ENCODE peak calls at places on chromosomes 6 and 20, in seven cellular contexts. One of them, this sample, is unnamed. For H3K9me3 and H3K36me3, the result is how much of the 10 kb centered on the place peaks cover.

GRCh38 chr20:43744121-43744520 is 17.3 kb upstream of the GTSF1L start:
- DNase-seq in hepatocyte: peak
- DNase-seq in psoas muscle: no peak
- DNase-seq in upper lobe of right lung: no peak
- DNase-seq in CD8-positive, alpha-beta memory T cell: no peak
- DNase-seq in adipocyte: no peak
- DNase-seq in heart right ventricle: no peak
- DNase-seq in this sample: no peak

GRCh38 chr6:120903836-120904235 is 430.4 kb downstream of the TBC1D32 start:
- DNase-seq in hepatocyte: no peak
- DNase-seq in psoas muscle: no peak
- DNase-seq in upper lobe of right lung: no peak
- DNase-seq in CD8-positive, alpha-beta memory T cell: no peak
- DNase-seq in adipocyte: peak
- DNase-seq in heart right ventricle: no peak
- DNase-seq in this sample: no peak

GRCh38 chr6:34027445-34027936 is 118.4 kb downstream of the GRM4 start:
- DNase-seq in hepatocyte: peak
- DNase-seq in psoas muscle: peak
- DNase-seq in upper lobe of right lung: peak
- DNase-seq in CD8-positive, alpha-beta memory T cell: peak
- DNase-seq in adipocyte: peak
- DNase-seq in heart right ventricle: peak
- DNase-seq in this sample: peak

GRCh38 chr20:52572687-52573086 is 381.1 kb upstream of the ZFP64 start:
- DNase-seq in hepatocyte: no peak
- DNase-seq in psoas muscle: no peak
- DNase-seq in upper lobe of right lung: no peak
- DNase-seq in CD8-positive, alpha-beta memory T cell: no peak
- DNase-seq in adipocyte: no peak
- DNase-seq in heart right ventricle: no peak
- DNase-seq in this sample: no peak

GRCh38 chr20:12966468-12967085 is 42.2 kb upstream of the SPTLC3 start:
- DNase-seq in hepatocyte: peak
- DNase-seq in psoas muscle: no peak
- DNase-seq in upper lobe of right lung: no peak
- DNase-seq in CD8-positive, alpha-beta memory T cell: no peak
- DNase-seq in adipocyte: peak
- DNase-seq in heart right ventricle: no peak
- DNase-seq in this sample: no peak

GRCh38 chr6:159984268-159984786 is 15.4 kb downstream of the IGF2R start:
- DNase-seq in hepatocyte: no peak
- DNase-seq in psoas muscle: no peak
- DNase-seq in upper lobe of right lung: no peak
- DNase-seq in CD8-positive, alpha-beta memory T cell: no peak
- DNase-seq in adipocyte: peak
- DNase-seq in heart right ventricle: no peak
- DNase-seq in this sample: no peak

GRCh38 chr20:54624701-54625472 is 149.5 kb downstream of the DOK5 start:
- DNase-seq in hepatocyte: peak
- DNase-seq in psoas muscle: no peak
- DNase-seq in upper lobe of right lung: no peak
- DNase-seq in CD8-positive, alpha-beta memory T cell: no peak
- DNase-seq in adipocyte: no peak
- DNase-seq in heart right ventricle: no peak
- DNase-seq in this sample: no peak

GRCh38 chr6:43509984-43510826 is at the start of gene LRRC73:
- DNase-seq in hepatocyte: peak
- DNase-seq in psoas muscle: peak
- DNase-seq in upper lobe of right lung: peak
- DNase-seq in CD8-positive, alpha-beta memory T cell: peak
- DNase-seq in adipocyte: peak
- DNase-seq in heart right ventricle: peak
- DNase-seq in this sample: peak

GRCh38 chr6:170031096-170031471 is 259.8 kb downstream of the DLL1 start:
- DNase-seq in hepatocyte: peak
- DNase-seq in psoas muscle: no peak
- DNase-seq in upper lobe of right lung: peak
- DNase-seq in CD8-positive, alpha-beta memory T cell: no peak
- DNase-seq in adipocyte: no peak
- DNase-seq in heart right ventricle: no peak
- DNase-seq in this sample: no peak

GRCh38 chr6:3759656-3760245 is 8.2 kb upstream of the PXDC1 start:
- DNase-seq in hepatocyte: no peak
- DNase-seq in psoas muscle: no peak
- DNase-seq in upper lobe of right lung: no peak
- DNase-seq in CD8-positive, alpha-beta memory T cell: no peak
- DNase-seq in adipocyte: peak
- DNase-seq in heart right ventricle: no peak
- DNase-seq in this sample: no peak

GRCh38 chr20:5270608-5271007 is 46.1 kb downstream of the PROKR2 start:
- DNase-seq in hepatocyte: no peak
- DNase-seq in psoas muscle: no peak
- DNase-seq in upper lobe of right lung: no peak
- DNase-seq in CD8-positive, alpha-beta memory T cell: no peak
- DNase-seq in adipocyte: no peak
- DNase-seq in heart right ventricle: no peak
- DNase-seq in this sample: no peak

GRCh38 chr20:41155267-41155666 is 17.9 kb downstream of the PLCG1 start:
- DNase-seq in hepatocyte: no peak
- DNase-seq in psoas muscle: no peak
- DNase-seq in upper lobe of right lung: no peak
- DNase-seq in CD8-positive, alpha-beta memory T cell: no peak
- DNase-seq in adipocyte: peak
- DNase-seq in heart right ventricle: no peak
- DNase-seq in this sample: no peak

GRCh38 chr6:149457316-149457884 is 27.4 kb downstream of the ZC3H12D start:
- DNase-seq in hepatocyte: no peak
- DNase-seq in psoas muscle: peak
- DNase-seq in upper lobe of right lung: no peak
- DNase-seq in CD8-positive, alpha-beta memory T cell: no peak
- DNase-seq in adipocyte: no peak
- DNase-seq in heart right ventricle: no peak
- DNase-seq in this sample: no peak

GRCh38 chr20:10209091-10209490 is 9.5 kb upstream of the SNAP25 start:
- DNase-seq in hepatocyte: no peak
- DNase-seq in psoas muscle: no peak
- DNase-seq in upper lobe of right lung: no peak
- DNase-seq in CD8-positive, alpha-beta memory T cell: no peak
- DNase-seq in adipocyte: peak
- DNase-seq in heart right ventricle: no peak
- DNase-seq in this sample: no peak

GRCh38 chr6:22025468-22026159 is 271.2 kb downstream of the PRL start:
- DNase-seq in hepatocyte: peak
- DNase-seq in psoas muscle: no peak
- DNase-seq in upper lobe of right lung: no peak
- DNase-seq in CD8-positive, alpha-beta memory T cell: peak
- DNase-seq in adipocyte: peak
- DNase-seq in heart right ventricle: no peak
- DNase-seq in this sample: no peak

GRCh38 chr20:7736336-7736735 is 203.9 kb downstream of the HAO1 start:
- DNase-seq in hepatocyte: no peak
- DNase-seq in psoas muscle: no peak
- DNase-seq in upper lobe of right lung: no peak
- DNase-seq in CD8-positive, alpha-beta memory T cell: no peak
- DNase-seq in adipocyte: no peak
- DNase-seq in heart right ventricle: no peak
- DNase-seq in this sample: no peak

GRCh38 chr20:23449400-23449799 is 3.3 kb downstream of the CST11 start:
- DNase-seq in hepatocyte: no peak
- DNase-seq in psoas muscle: no peak
- DNase-seq in upper lobe of right lung: no peak
- DNase-seq in CD8-positive, alpha-beta memory T cell: no peak
- DNase-seq in adipocyte: no peak
- DNase-seq in heart right ventricle: no peak
- DNase-seq in this sample: no peak

GRCh38 chr6:152184573-152185157 is 377.2 kb downstream of the ESR1 start:
- DNase-seq in hepatocyte: no peak
- DNase-seq in psoas muscle: no peak
- DNase-seq in upper lobe of right lung: no peak
- DNase-seq in CD8-positive, alpha-beta memory T cell: no peak
- DNase-seq in adipocyte: peak
- DNase-seq in heart right ventricle: no peak
- DNase-seq in this sample: no peak

GRCh38 chr6:37830225-37830624 is 10.7 kb downstream of the ZFAND3 start:
- DNase-seq in hepatocyte: no peak
- DNase-seq in psoas muscle: no peak
- DNase-seq in upper lobe of right lung: no peak
- DNase-seq in CD8-positive, alpha-beta memory T cell: no peak
- DNase-seq in adipocyte: no peak
- DNase-seq in heart right ventricle: no peak
- DNase-seq in this sample: no peak

GRCh38 chr6:145761584-145761983 is 26.3 kb upstream of the EPM2A start:
- DNase-seq in hepatocyte: no peak
- DNase-seq in psoas muscle: no peak
- DNase-seq in upper lobe of right lung: no peak
- DNase-seq in CD8-positive, alpha-beta memory T cell: no peak
- DNase-seq in adipocyte: no peak
- DNase-seq in heart right ventricle: no peak
- DNase-seq in this sample: no peak

GRCh38 chr20:54221383-54221782 is 13.5 kb downstream of the PFDN4 start:
- DNase-seq in hepatocyte: no peak
- DNase-seq in psoas muscle: no peak
- DNase-seq in upper lobe of right lung: no peak
- DNase-seq in CD8-positive, alpha-beta memory T cell: peak
- DNase-seq in adipocyte: no peak
- DNase-seq in heart right ventricle: no peak
- DNase-seq in this sample: no peak

GRCh38 chr20:47664068-47664437 is 121.2 kb downstream of the SULF2 start:
- DNase-seq in hepatocyte: no peak
- DNase-seq in psoas muscle: no peak
- DNase-seq in upper lobe of right lung: no peak
- DNase-seq in CD8-positive, alpha-beta memory T cell: no peak
- DNase-seq in adipocyte: no peak
- DNase-seq in heart right ventricle: no peak
- DNase-seq in this sample: no peak

GRCh38 chr6:149273318-149273717 is 44.2 kb upstream of the TAB2 start:
- DNase-seq in hepatocyte: no peak
- DNase-seq in psoas muscle: no peak
- DNase-seq in upper lobe of right lung: peak
- DNase-seq in CD8-positive, alpha-beta memory T cell: no peak
- DNase-seq in adipocyte: no peak
- DNase-seq in heart right ventricle: peak
- DNase-seq in this sample: no peak

GRCh38 chr6:112360498-112360897 is 13.4 kb downstream of the RFPL4B start:
- DNase-seq in hepatocyte: no peak
- DNase-seq in psoas muscle: no peak
- DNase-seq in upper lobe of right lung: no peak
- DNase-seq in CD8-positive, alpha-beta memory T cell: no peak
- DNase-seq in adipocyte: no peak
- DNase-seq in heart right ventricle: no peak
- DNase-seq in this sample: no peak

GRCh38 chr6:15481892-15482291 is 180.9 kb downstream of the DTNBP1 start:
- DNase-seq in hepatocyte: no peak
- DNase-seq in psoas muscle: no peak
- DNase-seq in upper lobe of right lung: no peak
- DNase-seq in CD8-positive, alpha-beta memory T cell: no peak
- DNase-seq in adipocyte: no peak
- DNase-seq in heart right ventricle: no peak
- DNase-seq in this sample: no peak

GRCh38 chr6:161128230-161128629 is 136.7 kb downstream of the MAP3K4 start:
- DNase-seq in hepatocyte: no peak
- DNase-seq in psoas muscle: no peak
- DNase-seq in upper lobe of right lung: no peak
- DNase-seq in CD8-positive, alpha-beta memory T cell: no peak
- DNase-seq in adipocyte: no peak
- DNase-seq in heart right ventricle: no peak
- DNase-seq in this sample: no peak
- H3K9me3 ChIP-seq in hepatocyte: under half
- H3K9me3 ChIP-seq in psoas muscle: under half
- H3K9me3 ChIP-seq in upper lobe of right lung: under half
- H3K9me3 ChIP-seq in CD8-positive, alpha-beta memory T cell: under half
- H3K9me3 ChIP-seq in adipocyte: under half
- H3K9me3 ChIP-seq in heart right ventricle: under half
- H3K9me3 ChIP-seq in this sample: under half

DNA sequence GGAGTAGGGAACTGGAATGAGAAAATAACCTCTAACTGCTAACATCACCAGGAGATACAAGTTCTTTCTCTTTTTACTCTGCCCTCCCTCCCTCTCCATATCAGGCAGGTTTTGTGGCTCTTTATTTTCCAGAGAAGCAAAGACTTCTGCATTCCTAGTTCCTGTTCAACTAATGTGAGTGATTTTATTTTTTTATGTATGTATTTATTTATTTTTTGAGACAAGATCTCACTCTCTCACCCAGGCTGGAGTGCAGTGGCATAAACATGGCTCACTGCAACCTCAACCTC is 6.0 kb upstream of the IER3 start:
- DNase-seq in hepatocyte: no peak
- DNase-seq in psoas muscle: no peak
- DNase-seq in upper lobe of right lung: no peak
- DNase-seq in CD8-positive, alpha-beta memory T cell: no peak
- DNase-seq in adipocyte: no peak
- DNase-seq in heart right ventricle: no peak
- DNase-seq in this sample: no peak
- H3K4me3 ChIP-seq in hepatocyte: no peak
- H3K4me3 ChIP-seq in psoas muscle: no peak
- H3K4me3 ChIP-seq in upper lobe of right lung: no peak
- H3K4me3 ChIP-seq in CD8-positive, alpha-beta memory T cell: no peak
- H3K4me3 ChIP-seq in adipocyte: no peak
- H3K4me3 ChIP-seq in heart right ventricle: no peak
- H3K4me3 ChIP-seq in this sample: no peak

DNA sequence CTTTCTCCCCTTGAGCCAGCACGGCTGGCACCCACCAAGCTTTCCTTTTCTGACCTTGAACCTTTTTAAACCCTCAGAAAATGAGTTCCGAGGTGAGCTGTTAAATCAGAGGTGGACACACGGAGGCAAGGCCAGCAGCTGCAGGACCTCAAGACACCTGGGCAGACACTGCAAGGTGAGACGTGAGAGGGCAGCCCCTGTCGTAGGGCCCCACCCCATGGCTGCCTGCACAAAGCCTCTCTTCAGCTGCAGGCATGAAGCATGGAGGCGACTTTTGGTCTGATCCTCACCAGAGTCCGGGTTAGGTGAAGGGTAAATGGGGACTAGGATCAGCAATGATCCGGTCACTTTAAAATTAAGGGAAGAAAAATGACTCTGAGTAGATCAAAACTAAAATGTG is 25.7 kb downstream of the MYT1 start:
- DNase-seq in hepatocyte: no peak
- DNase-seq in psoas muscle: no peak
- DNase-seq in upper lobe of right lung: no peak
- DNase-seq in CD8-positive, alpha-beta memory T cell: no peak
- DNase-seq in adipocyte: no peak
- DNase-seq in heart right ventricle: no peak
- DNase-seq in this sample: no peak
- H3K36me3 ChIP-seq in hepatocyte: under half
- H3K36me3 ChIP-seq in psoas muscle: under half
- H3K36me3 ChIP-seq in upper lobe of right lung: under half
- H3K36me3 ChIP-seq in CD8-positive, alpha-beta memory T cell: under half
- H3K36me3 ChIP-seq in adipocyte: under half
- H3K36me3 ChIP-seq in heart right ventricle: under half
- H3K36me3 ChIP-seq in this sample: under half

DNA sequence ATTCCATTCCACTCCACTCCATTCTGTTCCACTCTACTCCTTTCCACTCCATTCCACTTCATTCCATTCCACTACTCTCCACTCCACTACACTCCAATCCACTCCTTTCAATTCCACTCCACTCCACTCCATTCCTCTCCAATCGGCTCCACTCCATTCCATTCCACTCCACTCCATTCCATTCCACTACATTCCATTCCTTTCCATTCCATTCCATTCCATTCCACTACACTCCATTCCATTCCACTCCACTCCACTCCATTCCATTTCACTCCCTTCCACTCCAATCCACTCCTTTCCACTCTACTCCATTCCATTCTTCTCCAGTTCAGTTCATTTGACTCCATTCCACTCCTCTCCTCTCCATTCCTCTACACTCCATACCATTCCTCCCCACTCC is 26.2 kb upstream of the DEFB125 start:
- DNase-seq in hepatocyte: no peak
- DNase-seq in psoas muscle: no peak
- DNase-seq in upper lobe of right lung: no peak
- DNase-seq in CD8-positive, alpha-beta memory T cell: no peak
- DNase-seq in adipocyte: no peak
- DNase-seq in heart right ventricle: no peak
- DNase-seq in this sample: no peak
- H3K9me3 ChIP-seq in hepatocyte: under half
- H3K9me3 ChIP-seq in psoas muscle: under half
- H3K9me3 ChIP-seq in upper lobe of right lung: under half
- H3K9me3 ChIP-seq in CD8-positive, alpha-beta memory T cell: under half
- H3K9me3 ChIP-seq in adipocyte: under half
- H3K9me3 ChIP-seq in heart right ventricle: under half
- H3K9me3 ChIP-seq in this sample: under half

This sample was measured in CD8-positive, alpha-beta T cell.